ENCODE peak calls at places on chromosomes 13 and 19, in eight cellular contexts. Z is fibroblast of lung; G is CD8-positive, alpha-beta T cell; U is H9; L is Peyer's patch; D is Panc1; V is uterus; H is PC-3. B is an unnamed sample. For H3K4me1, the result is how much of the 10 kb centered on the place peaks cover.

GRCh38 chr13:46817838-46818476 is 21.0 kb upstream of the ESD start:
- DNase-seq in G (no peak), U (no peak), L (no peak), D (no peak), V (no peak), Z (no peak), H (no peak), B (no peak)

GRCh38 chr13:48818495-48818961 is 157.2 kb upstream of the FNDC3A start:
- DNase-seq in U (no peak), Z (peak), G (no peak), L (no peak), V (no peak), D (peak), H (peak), B (peak)

GRCh38 chr13:111398715-111399299 is 78.4 kb downstream of the TEX29 start:
- DNase-seq in L (peak), G (no peak), Z (no peak), H (no peak), V (no peak), U (no peak), D (no peak), B (no peak)

GRCh38 chr13:112894423-112894672 is 74.7 kb upstream of the MCF2L start:
- DNase-seq in G (no peak), L (no peak), D (no peak), Z (no peak), V (no peak), U (no peak), H (no peak), B (no peak)

GRCh38 chr13:104086205-104086604 is 1020.0 kb upstream of the SLC10A2 start:
- DNase-seq in U (no peak), D (no peak), Z (peak), G (no peak), H (no peak), L (no peak), V (no peak), B (no peak)

GRCh38 chr19:10389863-10390262 is 9.5 kb upstream of the TYK2 start:
- DNase-seq in U (peak), H (no peak), V (no peak), Z (no peak), D (no peak), L (no peak), G (no peak), B (no peak)

GRCh38 chr19:45637890-45638667 is 1.1 kb downstream of the EML2 start:
- DNase-seq in G (no peak), V (no peak), L (no peak), D (no peak), U (peak), Z (peak), H (no peak), B (peak)

GRCh38 chr19:16067205-16067938 is 8.9 kb upstream of the TPM4 start:
- DNase-seq in Z (peak), U (no peak), V (peak), L (no peak), H (peak), D (no peak), G (no peak), B (no peak)

GRCh38 chr13:98919566-98919965 is 58.3 kb downstream of the DOCK9 start:
- DNase-seq in Z (no peak), L (no peak), G (no peak), U (no peak), V (no peak), H (no peak), D (no peak), B (no peak)

GRCh38 chr19:4051175-4052101 is 15.3 kb downstream of the ZBTB7A start:
- DNase-seq in D (no peak), G (no peak), H (peak), Z (peak), L (no peak), V (no peak), U (no peak), B (peak)

GRCh38 chr19:57620673-57621348 is 6.8 kb downstream of the ZNF134 start:
- DNase-seq in L (no peak), V (no peak), D (no peak), Z (peak), H (no peak), U (no peak), G (no peak), B (no peak)

GRCh38 chr13:26324294-26324693 is 70.4 kb downstream of the CDK8 start:
- DNase-seq in V (no peak), H (no peak), D (no peak), L (no peak), G (no peak), Z (no peak), U (no peak), B (no peak)

GRCh38 chr13:26323127-26323526 is 69.2 kb downstream of the CDK8 start:
- DNase-seq in D (no peak), V (no peak), G (no peak), H (no peak), L (no peak), U (no peak), Z (no peak), B (no peak)

GRCh38 chr13:26325876-26326275 is 71.9 kb downstream of the CDK8 start:
- DNase-seq in G (no peak), V (no peak), D (no peak), L (no peak), Z (peak), H (peak), U (no peak), B (no peak)

GRCh38 chr13:26324867-26325266 is 70.9 kb downstream of the CDK8 start:
- DNase-seq in L (no peak), V (no peak), D (no peak), Z (peak), U (no peak), G (no peak), H (no peak), B (no peak)

DNA sequence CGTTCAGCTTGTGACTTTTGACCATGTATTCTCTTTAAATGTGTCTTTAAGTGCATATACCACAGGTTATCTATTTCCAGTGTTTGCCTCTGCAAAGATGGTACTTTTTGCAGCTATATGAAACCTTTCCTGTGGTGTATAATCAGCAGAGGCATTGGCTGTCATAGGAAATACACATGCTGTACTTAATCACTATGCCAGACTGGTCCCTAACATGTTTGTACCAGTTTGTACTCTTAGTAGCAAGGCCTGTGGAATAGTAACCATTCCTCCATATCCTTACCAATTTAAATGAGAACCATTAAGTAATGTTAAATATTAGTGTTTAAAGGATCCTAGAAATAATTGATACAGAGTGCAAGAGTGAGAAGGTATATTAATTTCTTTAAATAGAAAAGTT is 69.8 kb downstream of the CDK8 start:
- DNase-seq in H (no peak), U (no peak), D (no peak), Z (no peak), L (no peak), V (no peak), G (no peak), B (peak)
- H3K27ac ChIP-seq in H (no peak), U (no peak), D (no peak), Z (no peak), L (no peak), V (no peak), G (no peak), B (no peak)

DNA sequence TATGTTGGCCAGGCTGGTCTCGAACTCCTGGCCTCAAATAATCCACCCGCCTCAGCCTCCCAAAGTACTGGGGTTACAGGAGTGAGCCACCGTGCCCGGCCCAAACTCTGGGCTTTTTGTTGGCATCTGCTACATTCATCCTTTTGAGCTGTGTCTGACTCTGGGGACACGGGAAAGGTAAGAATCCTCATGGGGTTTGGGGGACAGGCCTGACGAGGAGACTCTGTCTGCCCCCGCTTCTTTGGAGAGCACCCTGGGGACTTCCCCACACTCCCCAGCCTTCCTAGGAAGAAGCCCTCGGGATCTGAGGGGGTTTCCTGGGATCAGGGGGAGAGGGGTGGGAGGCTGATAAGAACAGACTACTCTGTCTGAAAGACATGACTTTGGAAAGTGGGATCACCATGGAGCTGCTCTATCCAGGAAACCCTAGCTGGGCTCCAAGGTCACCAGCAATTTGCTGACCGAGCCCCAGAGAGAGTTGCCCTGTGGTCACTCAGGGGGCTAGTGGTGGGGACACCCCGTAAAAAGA is 8.1 kb upstream of the FCER2 start:
- DNase-seq in U (no peak), D (no peak), G (no peak), Z (no peak), V (no peak), H (no peak), L (no peak), B (no peak)
- H3K4me1 ChIP-seq in U (under half), D (under half), G (under half), Z (under half), V (under half), H (under half), L (under half), B (under half)

GRCh38 chr19:28988066-28988465 is 224.9 kb downstream of the UQCRFS1 start:
- DNase-seq in V (no peak), L (no peak), U (no peak), D (no peak), H (no peak), G (no peak), Z (no peak), B (no peak)

GRCh38 chr19:28985201-28985600 is 227.8 kb downstream of the UQCRFS1 start:
- DNase-seq in H (no peak), G (no peak), L (no peak), V (no peak), U (no peak), D (no peak), Z (no peak), B (no peak)

GRCh38 chr19:28987177-28987576 is 225.8 kb downstream of the UQCRFS1 start:
- DNase-seq in V (no peak), L (no peak), D (no peak), G (no peak), Z (no peak), U (no peak), H (no peak), B (no peak)

GRCh38 chr19:28990522-28990921 is 222.4 kb downstream of the UQCRFS1 start:
- DNase-seq in V (no peak), L (no peak), U (peak), Z (no peak), H (no peak), D (no peak), G (no peak), B (no peak)
- TF ChIP-seq CTCF in V (no peak), L (no peak), U (peak), Z (no peak), H (no peak), D (no peak), G (no peak), B (no peak)

GRCh38 chr19:53537126-53537522 is 821 bp upstream of the ZNF331 start:
- DNase-seq in H (no peak), V (no peak), L (no peak), U (no peak), Z (no peak), G (no peak), D (no peak), B (no peak)

GRCh38 chr19:53540091-53540490 is 2.1 kb downstream of the ZNF331 start:
- DNase-seq in D (no peak), V (no peak), H (no peak), L (no peak), U (no peak), Z (no peak), G (no peak), B (no peak)

GRCh38 chr19:53536223-53536543 is 1.8 kb upstream of the ZNF331 start:
- DNase-seq in D (no peak), L (no peak), U (no peak), V (no peak), G (no peak), H (no peak), Z (no peak), B (no peak)

GRCh38 chr19:53538378-53539109 is 599 bp downstream of the ZNF331 start:
- DNase-seq in G (no peak), H (peak), D (no peak), L (no peak), V (no peak), Z (no peak), U (peak), B (no peak)

DNA sequence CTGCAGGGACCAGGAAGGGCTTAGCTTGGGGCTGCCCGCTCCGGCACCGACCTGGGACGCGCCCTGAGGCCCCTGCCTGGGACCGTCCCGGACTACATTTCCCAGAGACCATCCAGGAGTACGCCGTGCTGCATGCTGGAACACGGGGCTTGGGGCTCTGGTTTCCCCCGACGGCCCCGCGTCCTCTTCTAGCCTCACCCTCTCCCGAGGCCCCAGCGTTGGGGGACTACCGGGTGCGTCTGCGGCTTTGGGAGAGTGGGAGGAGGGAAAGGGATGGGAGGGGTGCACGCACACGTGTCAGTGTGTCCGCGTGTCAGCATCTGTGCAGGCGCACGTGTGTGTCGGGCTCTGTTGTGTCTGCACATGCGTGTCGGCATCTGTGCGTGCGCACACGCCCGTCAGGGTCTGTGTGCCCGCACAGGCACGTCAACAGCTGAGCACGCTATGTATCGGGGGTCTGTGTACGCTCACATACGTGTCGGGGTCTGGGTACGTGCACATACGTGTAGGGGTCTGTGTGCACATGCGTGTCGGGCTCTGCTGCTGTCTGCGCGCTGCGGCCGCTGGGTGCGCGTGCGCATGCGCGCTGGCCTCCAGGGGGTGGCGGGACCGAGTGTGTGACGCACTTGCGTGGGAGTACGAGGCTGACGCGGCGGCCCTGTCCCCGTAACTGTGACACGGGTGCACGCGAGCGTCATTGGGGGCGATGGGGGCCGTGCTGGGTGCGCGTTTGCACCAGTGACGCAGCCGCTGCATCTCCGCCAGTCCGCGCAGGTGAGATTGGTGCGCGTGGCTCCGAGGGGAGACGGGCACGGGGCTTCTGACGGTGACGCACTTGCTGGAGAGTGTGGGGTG is at the start of gene ZNF331:
- DNase-seq in U (peak), Z (peak), H (peak), G (peak), D (peak), L (peak), V (peak), B (peak)
- H3K27ac ChIP-seq in U (no peak), Z (peak), H (peak), G (peak), D (peak), L (peak), V (peak), B (peak)

GRCh38 chr13:97245011-97245410 is 22.9 kb downstream of the MBNL2 start:
- DNase-seq in L (no peak), Z (no peak), V (no peak), H (no peak), D (no peak), U (no peak), G (no peak), B (no peak)
- H3K4me1 ChIP-seq in L (under half), Z (under half), V (under half), H (under half), D (half or more), U (under half), G (under half), B (under half)

DNA sequence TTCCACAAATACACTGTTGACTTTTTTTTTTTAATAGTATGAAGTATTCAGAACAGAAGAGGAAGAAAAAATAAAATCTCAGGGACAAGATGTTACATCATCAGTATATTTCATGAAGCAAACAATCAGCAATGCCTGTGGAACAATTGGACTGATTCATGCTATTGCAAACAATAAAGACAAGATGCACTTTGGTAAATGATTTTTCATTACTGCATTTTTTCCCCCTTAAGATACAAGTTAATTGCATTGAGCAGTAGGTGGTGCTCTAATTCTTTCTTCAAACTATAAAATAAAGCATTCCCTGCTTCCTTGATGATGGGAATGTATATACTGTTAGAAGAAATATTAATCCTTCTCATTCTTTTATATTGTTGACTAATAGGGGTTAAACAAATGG is 17.1 kb downstream of the UCHL3 start:
- DNase-seq in V (no peak), L (no peak), Z (peak), U (no peak), G (no peak), H (peak), D (no peak), B (peak)
- TF ChIP-seq CTCF in V (no peak), L (no peak), Z (peak), U (peak), G (no peak), H (peak), D (peak), B (peak)

GRCh38 chr19:36918090-36918489 is 2.0 kb downstream of the ZNF568 start:
- DNase-seq in L (no peak), H (no peak), V (no peak), U (no peak), D (no peak), Z (no peak), G (no peak), B (no peak)

GRCh38 chr19:36915992-36916830 is at the start of the genes ZNF568 and ZNF829:
- DNase-seq in D (peak), V (peak), L (peak), U (peak), G (peak), H (no peak), Z (peak), B (peak)

DNA sequence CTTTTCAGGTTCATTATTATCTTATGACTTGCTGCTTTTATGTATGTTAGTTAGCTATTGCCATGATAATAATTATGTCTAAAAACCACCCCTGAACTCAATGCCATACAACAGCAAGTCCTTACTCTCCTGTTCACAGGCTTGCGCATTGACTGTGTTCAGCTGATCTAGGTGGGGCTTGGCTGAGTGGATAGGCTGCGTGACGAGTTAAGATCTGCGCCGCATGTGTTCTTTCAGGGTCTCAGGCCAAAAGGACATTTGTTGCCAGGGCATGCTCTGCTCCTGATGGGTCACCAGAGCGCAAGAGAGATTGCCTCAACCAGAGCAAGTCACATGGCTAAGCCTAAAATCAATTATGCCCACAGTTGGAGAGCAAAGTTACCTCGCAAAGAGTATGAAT is 859 bp downstream of the ZNF568 start:
- DNase-seq in L (no peak), V (no peak), H (no peak), Z (peak), D (peak), G (no peak), U (no peak), B (peak)
- H3K27ac ChIP-seq in L (peak), V (peak), H (no peak), Z (peak), D (peak), G (peak), U (no peak), B (peak)

GRCh38 chr19:18495204-18495911 is 26.5 kb downstream of the ELL start:
- DNase-seq in Z (no peak), V (no peak), U (peak), H (no peak), D (no peak), G (no peak), L (no peak), B (no peak)

GRCh38 chr19:18496167-18496979 is 25.5 kb downstream of the ELL start:
- DNase-seq in L (peak), Z (peak), U (no peak), D (no peak), G (peak), H (peak), V (no peak), B (peak)

GRCh38 chr19:18494267-18494607 is 27.6 kb downstream of the ELL start:
- DNase-seq in G (no peak), L (no peak), Z (peak), U (no peak), D (no peak), H (no peak), V (no peak), B (no peak)

GRCh38 chr19:18491995-18492953 is 29.6 kb downstream of the ELL start:
- DNase-seq in L (no peak), H (no peak), D (no peak), U (no peak), G (no peak), V (no peak), Z (no peak), B (no peak)

GRCh38 chr19:18493440-18494266 is 28.2 kb downstream of the ELL start:
- DNase-seq in H (no peak), L (no peak), G (no peak), V (no peak), D (no peak), U (no peak), Z (no peak), B (no peak)
- H3K4me1 ChIP-seq in H (under half), L (half or more), G (half or more), V (under half), D (under half), U (under half), Z (under half), B (under half)

GRCh38 chr13:86608739-86609138 is 809.5 kb upstream of the SLITRK6 start:
- DNase-seq in V (no peak), Z (no peak), U (no peak), L (no peak), D (no peak), G (no peak), H (no peak), B (no peak)
- TF ChIP-seq CTCF in V (no peak), Z (peak), U (no peak), L (no peak), D (no peak), G (no peak), H (peak), B (no peak)

DNA sequence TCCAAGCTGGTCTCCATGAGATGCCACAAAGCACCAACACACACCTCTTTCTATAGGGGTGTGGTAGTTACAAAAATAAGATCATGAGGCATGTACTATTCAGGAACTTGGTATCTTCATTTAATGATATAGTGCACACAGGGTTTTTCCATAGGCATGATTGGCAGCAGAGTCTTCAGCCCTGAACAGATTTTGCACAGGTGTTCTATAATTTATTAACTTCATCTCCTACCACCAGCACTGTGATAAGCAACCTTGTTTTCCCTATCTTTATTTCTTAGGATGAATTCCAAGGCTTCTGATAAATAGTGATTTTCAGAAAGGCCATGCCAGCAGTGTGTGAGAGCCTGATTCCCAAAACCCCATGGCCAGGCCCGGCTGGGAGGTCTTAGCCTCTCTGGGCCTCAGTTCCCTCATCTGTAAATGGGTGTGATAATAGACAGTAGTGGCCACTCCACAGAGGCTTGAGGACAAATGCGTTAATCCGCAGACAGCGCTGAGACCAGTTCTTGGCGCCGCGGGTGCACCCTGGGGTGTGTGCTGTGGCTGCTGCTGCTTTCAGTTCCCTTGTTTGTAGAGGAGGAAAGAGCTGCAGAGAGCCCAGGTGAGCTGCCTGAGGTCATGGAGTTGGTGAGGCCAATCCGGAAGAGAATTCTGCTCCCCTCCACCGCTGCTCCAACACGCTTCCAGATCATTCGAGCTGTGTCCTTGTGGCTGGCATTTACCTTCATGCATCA is 33.1 kb downstream of the DHRS12 start:
- DNase-seq in L (peak), H (no peak), G (no peak), U (no peak), Z (no peak), V (no peak), D (no peak), B (no peak)
- H3K27ac ChIP-seq in L (no peak), H (no peak), G (no peak), U (no peak), Z (no peak), V (peak), D (no peak), B (no peak)